ENCODE peak calls at places on chromosomes 11 and 22, in nine cellular contexts. One of them, this sample, is unnamed.

GRCh38 chr11:74020537-74020936 is 11.7 kb upstream of the UCP3 start:
- DNase-seq in small intestine: no peak
- DNase-seq in HCT116: no peak
- DNase-seq in neural progenitor cell: no peak
- DNase-seq in thyroid gland: no peak
- DNase-seq in uterus: no peak
- DNase-seq in IMR-90: no peak
- DNase-seq in heart right ventricle: no peak
- DNase-seq in stomach: no peak
- DNase-seq in this sample: no peak

GRCh38 chr22:27885977-27886842 is 32.8 kb downstream of the PITPNB start:
- DNase-seq in small intestine: peak; percentile 36
- DNase-seq in HCT116: peak; percentile 8
- DNase-seq in neural progenitor cell: peak; percentile 61
- DNase-seq in thyroid gland: peak; percentile 41
- DNase-seq in uterus: no peak
- DNase-seq in IMR-90: peak; percentile 98
- DNase-seq in heart right ventricle: peak; percentile 42
- DNase-seq in stomach: peak; percentile 51
- DNase-seq in this sample: peak; percentile 81

GRCh38 chr22:43186272-43187170 is at the start of gene TTLL12:
- DNase-seq in small intestine: peak; percentile 45
- DNase-seq in HCT116: no peak
- DNase-seq in neural progenitor cell: peak; percentile 92
- DNase-seq in thyroid gland: peak; percentile 37
- DNase-seq in uterus: peak; percentile 62
- DNase-seq in IMR-90: peak; percentile 21
- DNase-seq in heart right ventricle: peak; percentile 50
- DNase-seq in stomach: peak; percentile 56
- DNase-seq in this sample: peak; percentile 83

GRCh38 chr11:94028436-94028835 is 7.3 kb downstream of the HEPHL1 start:
- DNase-seq in small intestine: no peak
- DNase-seq in HCT116: no peak
- DNase-seq in neural progenitor cell: no peak
- DNase-seq in thyroid gland: no peak
- DNase-seq in uterus: no peak
- DNase-seq in IMR-90: peak; percentile 81
- DNase-seq in heart right ventricle: no peak
- DNase-seq in stomach: no peak
- DNase-seq in this sample: peak; percentile 52

GRCh38 chr22:50513175-50513574 is 5.2 kb downstream of the NCAPH2 start:
- DNase-seq in small intestine: no peak
- DNase-seq in HCT116: no peak
- DNase-seq in neural progenitor cell: no peak
- DNase-seq in thyroid gland: no peak
- DNase-seq in uterus: no peak
- DNase-seq in IMR-90: no peak
- DNase-seq in heart right ventricle: no peak
- DNase-seq in stomach: no peak
- DNase-seq in this sample: no peak

GRCh38 chr11:127925430-127925829 is 661.9 kb downstream of the ETS1 start:
- DNase-seq in small intestine: no peak
- DNase-seq in HCT116: no peak
- DNase-seq in neural progenitor cell: no peak
- DNase-seq in thyroid gland: no peak
- DNase-seq in uterus: no peak
- DNase-seq in IMR-90: peak; percentile 48
- DNase-seq in heart right ventricle: no peak
- DNase-seq in stomach: no peak
- DNase-seq in this sample: no peak

GRCh38 chr22:17902960-17903359 is 121.4 kb downstream of the MICAL3 start:
- DNase-seq in small intestine: no peak
- DNase-seq in HCT116: no peak
- DNase-seq in neural progenitor cell: no peak
- DNase-seq in thyroid gland: no peak
- DNase-seq in uterus: no peak
- DNase-seq in IMR-90: no peak
- DNase-seq in heart right ventricle: no peak
- DNase-seq in stomach: no peak
- DNase-seq in this sample: no peak

GRCh38 chr22:26330971-26331625 is 98.0 kb upstream of the ASPHD2 start:
- DNase-seq in small intestine: peak; percentile 69
- DNase-seq in HCT116: peak; percentile 63
- DNase-seq in neural progenitor cell: peak; percentile 76
- DNase-seq in thyroid gland: peak; percentile 46
- DNase-seq in uterus: no peak
- DNase-seq in IMR-90: peak; percentile 23
- DNase-seq in heart right ventricle: peak; percentile 15
- DNase-seq in stomach: peak; percentile 44
- DNase-seq in this sample: peak; percentile 62

GRCh38 chr11:67486481-67487195 is 3.8 kb downstream of the AIP start:
- DNase-seq in small intestine: no peak
- DNase-seq in HCT116: no peak
- DNase-seq in neural progenitor cell: no peak
- DNase-seq in thyroid gland: no peak
- DNase-seq in uterus: no peak
- DNase-seq in IMR-90: no peak
- DNase-seq in heart right ventricle: no peak
- DNase-seq in stomach: no peak
- DNase-seq in this sample: no peak

GRCh38 chr22:37126882-37127281 is 17.4 kb upstream of the TMPRSS6 start:
- DNase-seq in small intestine: no peak
- DNase-seq in HCT116: no peak
- DNase-seq in neural progenitor cell: peak; percentile 58
- DNase-seq in thyroid gland: no peak
- DNase-seq in uterus: no peak
- DNase-seq in IMR-90: no peak
- DNase-seq in heart right ventricle: no peak
- DNase-seq in stomach: no peak
- DNase-seq in this sample: no peak

GRCh38 chr11:92380882-92381281 is 156.3 kb downstream of the FAT3 start:
- DNase-seq in small intestine: no peak
- DNase-seq in HCT116: no peak
- DNase-seq in neural progenitor cell: no peak
- DNase-seq in thyroid gland: no peak
- DNase-seq in uterus: no peak
- DNase-seq in IMR-90: peak; percentile 77
- DNase-seq in heart right ventricle: no peak
- DNase-seq in stomach: no peak
- DNase-seq in this sample: peak; percentile 1

GRCh38 chr22:40637181-40638150 is 947 bp upstream of the MRTFA start:
- DNase-seq in small intestine: peak; percentile 62
- DNase-seq in HCT116: no peak
- DNase-seq in neural progenitor cell: no peak
- DNase-seq in thyroid gland: peak; percentile 63
- DNase-seq in uterus: no peak
- DNase-seq in IMR-90: no peak
- DNase-seq in heart right ventricle: peak; percentile 25
- DNase-seq in stomach: peak; percentile 63
- DNase-seq in this sample: peak; percentile 84

GRCh38 chr22:40411506-40411861 is 41.1 kb downstream of the SGSM3 start:
- DNase-seq in small intestine: no peak
- DNase-seq in HCT116: no peak
- DNase-seq in neural progenitor cell: no peak
- DNase-seq in thyroid gland: no peak
- DNase-seq in uterus: no peak
- DNase-seq in IMR-90: no peak
- DNase-seq in heart right ventricle: no peak
- DNase-seq in stomach: no peak
- DNase-seq in this sample: no peak

DNA sequence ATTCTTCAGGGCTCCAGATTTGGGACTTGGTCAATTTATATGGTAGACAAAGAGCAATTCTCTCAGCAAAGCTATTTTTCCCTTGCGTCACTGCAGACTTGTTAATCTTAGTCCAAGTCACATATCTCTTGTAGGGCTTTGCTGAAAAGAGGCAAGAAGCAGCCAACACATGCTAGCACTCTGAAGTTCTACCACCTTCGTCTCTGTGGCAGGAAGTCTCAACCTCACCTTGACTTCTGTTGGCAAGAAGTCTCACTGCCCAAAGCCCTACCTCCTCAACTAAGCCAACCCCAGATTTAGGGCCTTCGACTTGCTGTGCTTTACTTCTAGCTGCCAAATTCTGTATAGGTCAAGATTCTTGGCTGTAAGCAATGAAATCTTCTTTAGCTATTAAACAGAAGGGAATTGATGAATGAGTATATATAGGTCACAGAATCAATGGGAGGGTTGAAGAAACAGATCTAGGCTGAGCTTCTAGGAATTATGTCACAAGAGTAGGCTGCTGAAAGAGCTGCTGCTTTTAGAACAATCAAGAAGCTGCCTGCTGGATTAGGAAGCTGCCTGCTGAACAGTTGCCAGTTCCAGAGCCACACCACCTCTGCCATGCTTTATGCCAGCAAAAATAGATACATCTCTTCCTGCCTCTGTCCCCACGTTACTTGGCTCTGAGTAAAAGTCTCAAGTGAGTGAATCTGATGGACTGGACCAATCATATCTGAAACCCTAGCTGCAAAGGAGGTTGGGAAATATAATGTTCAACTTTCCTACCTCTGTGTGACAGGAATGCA is 17.6 kb upstream of the NCR3LG1 start:
- DNase-seq in small intestine: no peak
- DNase-seq in HCT116: no peak
- DNase-seq in neural progenitor cell: no peak
- DNase-seq in thyroid gland: no peak
- DNase-seq in uterus: no peak
- DNase-seq in IMR-90: no peak
- DNase-seq in heart right ventricle: peak; percentile 23
- DNase-seq in stomach: no peak
- DNase-seq in this sample: no peak
- H3K27me3 ChIP-seq in small intestine: no peaks in the 10 kb centered on the region
- H3K27me3 ChIP-seq in HCT116: no peaks in the 10 kb centered on the region
- H3K27me3 ChIP-seq in neural progenitor cell: no peaks in the 10 kb centered on the region
- H3K27me3 ChIP-seq in thyroid gland: no peaks in the 10 kb centered on the region
- H3K27me3 ChIP-seq in uterus: no peaks in the 10 kb centered on the region
- H3K27me3 ChIP-seq in IMR-90: no peaks in the 10 kb centered on the region
- H3K27me3 ChIP-seq in heart right ventricle: no peaks in the 10 kb centered on the region
- H3K27me3 ChIP-seq in stomach: no peaks in the 10 kb centered on the region
- H3K27me3 ChIP-seq in this sample: no peaks in the 10 kb centered on the region

GRCh38 chr22:47621253-47621652 is 858.8 kb downstream of the TBC1D22A start:
- DNase-seq in small intestine: no peak
- DNase-seq in HCT116: no peak
- DNase-seq in neural progenitor cell: no peak
- DNase-seq in thyroid gland: no peak
- DNase-seq in uterus: no peak
- DNase-seq in IMR-90: no peak
- DNase-seq in heart right ventricle: no peak
- DNase-seq in stomach: no peak
- DNase-seq in this sample: no peak
- H3K27me3 ChIP-seq in small intestine: peaks cover 2% of the 10 kb centered on the region
- H3K27me3 ChIP-seq in HCT116: no peaks in the 10 kb centered on the region
- H3K27me3 ChIP-seq in neural progenitor cell: no peaks in the 10 kb centered on the region
- H3K27me3 ChIP-seq in thyroid gland: no peaks in the 10 kb centered on the region
- H3K27me3 ChIP-seq in uterus: no peaks in the 10 kb centered on the region
- H3K27me3 ChIP-seq in IMR-90: no peaks in the 10 kb centered on the region
- H3K27me3 ChIP-seq in heart right ventricle: peaks cover 64% of the 10 kb centered on the region
- H3K27me3 ChIP-seq in stomach: no peaks in the 10 kb centered on the region
- H3K27me3 ChIP-seq in this sample: peaks cover 8% of the 10 kb centered on the region

GRCh38 chr11:126137146-126137545 is 74.3 kb downstream of the RPUSD4 start:
- DNase-seq in small intestine: no peak
- DNase-seq in HCT116: no peak
- DNase-seq in neural progenitor cell: no peak
- DNase-seq in thyroid gland: no peak
- DNase-seq in uterus: no peak
- DNase-seq in IMR-90: no peak
- DNase-seq in heart right ventricle: no peak
- DNase-seq in stomach: no peak
- DNase-seq in this sample: peak; percentile 45

GRCh38 chr11:126135182-126136176 is 72.8 kb upstream of the CDON start:
- DNase-seq in small intestine: no peak
- DNase-seq in HCT116: no peak
- DNase-seq in neural progenitor cell: no peak
- DNase-seq in thyroid gland: no peak
- DNase-seq in uterus: no peak
- DNase-seq in IMR-90: no peak
- DNase-seq in heart right ventricle: no peak
- DNase-seq in stomach: no peak
- DNase-seq in this sample: peak; percentile 55

GRCh38 chr11:126133902-126134301 is 71.2 kb upstream of the CDON start:
- DNase-seq in small intestine: no peak
- DNase-seq in HCT116: no peak
- DNase-seq in neural progenitor cell: peak; percentile 53
- DNase-seq in thyroid gland: no peak
- DNase-seq in uterus: no peak
- DNase-seq in IMR-90: no peak
- DNase-seq in heart right ventricle: no peak
- DNase-seq in stomach: no peak
- DNase-seq in this sample: no peak

GRCh38 chr11:126132319-126132718 is 69.7 kb upstream of the CDON start:
- DNase-seq in small intestine: no peak
- DNase-seq in HCT116: peak; percentile 8
- DNase-seq in neural progenitor cell: no peak
- DNase-seq in thyroid gland: peak; percentile 96
- DNase-seq in uterus: peak; percentile 77
- DNase-seq in IMR-90: no peak
- DNase-seq in heart right ventricle: no peak
- DNase-seq in stomach: peak; percentile 70
- DNase-seq in this sample: peak; percentile 81

DNA sequence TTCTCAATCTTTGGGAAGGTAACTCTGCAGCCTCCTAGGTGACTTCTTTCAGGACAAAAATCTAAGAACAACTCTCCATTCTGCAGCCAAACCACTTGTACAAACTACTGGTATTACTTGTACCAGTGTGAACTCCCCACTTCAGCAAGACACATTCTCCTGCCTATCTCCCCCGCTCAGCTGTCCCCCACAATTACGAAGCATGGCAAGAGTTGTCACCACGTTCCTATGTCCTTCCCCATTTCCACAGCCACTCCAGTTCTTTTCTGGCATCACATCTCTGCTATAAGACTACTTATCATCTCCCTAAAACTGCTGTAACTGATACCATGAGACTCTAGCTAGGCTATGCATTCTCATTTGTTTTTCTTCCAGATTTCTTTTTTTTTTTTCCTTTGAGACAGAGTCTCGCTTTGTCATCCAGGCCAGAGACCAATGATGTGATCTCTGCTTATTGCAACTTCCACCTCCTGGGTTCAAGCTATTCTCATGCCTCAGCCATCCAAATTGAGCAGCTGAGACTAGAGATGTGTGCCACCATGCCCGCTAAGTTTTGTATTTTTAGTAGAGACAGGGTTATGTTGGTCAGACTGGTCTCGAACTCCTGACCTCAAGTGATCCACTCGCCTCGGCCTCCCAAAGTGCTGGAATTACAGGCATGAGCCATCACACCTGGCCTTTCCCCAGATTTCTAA is 71.9 kb upstream of the CDON start:
- DNase-seq in small intestine: no peak
- DNase-seq in HCT116: no peak
- DNase-seq in neural progenitor cell: no peak
- DNase-seq in thyroid gland: no peak
- DNase-seq in uterus: no peak
- DNase-seq in IMR-90: no peak
- DNase-seq in heart right ventricle: no peak
- DNase-seq in stomach: no peak
- DNase-seq in this sample: peak; percentile 52
- H3K27me3 ChIP-seq in small intestine: no peaks in the 10 kb centered on the region
- H3K27me3 ChIP-seq in HCT116: no peaks in the 10 kb centered on the region
- H3K27me3 ChIP-seq in neural progenitor cell: peaks cover 22% of the 10 kb centered on the region
- H3K27me3 ChIP-seq in thyroid gland: no peaks in the 10 kb centered on the region
- H3K27me3 ChIP-seq in uterus: no peaks in the 10 kb centered on the region
- H3K27me3 ChIP-seq in IMR-90: peaks cover 80% of the 10 kb centered on the region
- H3K27me3 ChIP-seq in heart right ventricle: peaks cover 8% of the 10 kb centered on the region
- H3K27me3 ChIP-seq in stomach: peaks cover 8% of the 10 kb centered on the region
- H3K27me3 ChIP-seq in this sample: no peaks in the 10 kb centered on the region

GRCh38 chr11:76209671-76209955 is 3.3 kb upstream of the WNT11 start:
- DNase-seq in small intestine: no peak
- DNase-seq in HCT116: no peak
- DNase-seq in neural progenitor cell: no peak
- DNase-seq in thyroid gland: no peak
- DNase-seq in uterus: no peak
- DNase-seq in IMR-90: no peak
- DNase-seq in heart right ventricle: no peak
- DNase-seq in stomach: no peak
- DNase-seq in this sample: peak; percentile 36
- H3K27me3 ChIP-seq in small intestine: peaks cover 14% of the 10 kb centered on the region
- H3K27me3 ChIP-seq in HCT116: peaks cover 13% of the 10 kb centered on the region
- H3K27me3 ChIP-seq in neural progenitor cell: peaks cover 100% of the 10 kb centered on the region
- H3K27me3 ChIP-seq in thyroid gland: no peaks in the 10 kb centered on the region
- H3K27me3 ChIP-seq in uterus: no peaks in the 10 kb centered on the region
- H3K27me3 ChIP-seq in IMR-90: peaks cover 79% of the 10 kb centered on the region
- H3K27me3 ChIP-seq in heart right ventricle: peaks cover 4% of the 10 kb centered on the region
- H3K27me3 ChIP-seq in stomach: peaks cover 68% of the 10 kb centered on the region
- H3K27me3 ChIP-seq in this sample: peaks cover 9% of the 10 kb centered on the region